ENCODE peak calls at places on chromosome 3, in four cellular contexts. G is A549, V is progenitor cell of endocrine pancreas, J is posterior vena cava. Y is an unnamed sample.
A peak's percentile ranks its signal among the peaks of the same experiment; 100 is the strongest.

GRCh38 chr3:160180581-160181216 is 44.5 kb upstream of the C3orf80 start:
- DNase-seq in G (no peak), J (no peak), V (no peak), Y (no peak)

GRCh38 chr3:130968231-130968630 is 58.4 kb downstream of the ASTE1 start:
- DNase-seq in G (no peak), V (no peak), J (no peak), Y (no peak)

GRCh38 chr3:69420781-69421520 is 35.1 kb upstream of the FRMD4B start:
- DNase-seq in J (peak; percentile 86), G (no peak), V (no peak), Y (no peak)

GRCh38 chr3:165206454-165207266 is 10.5 kb upstream of the SLITRK3 start:
- DNase-seq in G (peak; percentile 80), V (peak; percentile 54), J (peak; percentile 93), Y (peak; percentile 72)

GRCh38 chr3:13244695-13245449 is 171.6 kb upstream of the IQSEC1 start:
- DNase-seq in J (no peak), G (no peak), V (no peak), Y (no peak)

GRCh38 chr3:61954097-61954528 is 392.7 kb downstream of the PTPRG start:
- DNase-seq in J (no peak), V (no peak), G (no peak), Y (no peak)

GRCh38 chr3:43001094-43001553 is 22.0 kb downstream of the GASK1A start:
- DNase-seq in G (no peak), J (peak; percentile 97), V (no peak), Y (no peak)

GRCh38 chr3:11349466-11349865 is 77.3 kb downstream of the ATG7 start:
- DNase-seq in G (no peak), V (no peak), J (no peak), Y (no peak)